ENCODE peak calls at places on chromosome 20, in ten cellular contexts. One of them, this sample, is unnamed.
A peak's percentile ranks its signal among the peaks of the same experiment; 100 is the strongest.

GRCh38 chr20:4225778-4226177 is 210.4 kb upstream of the RNF24 start:
- DNase-seq in stomach: no peak
- DNase-seq in cardiac muscle cell: no peak
- DNase-seq in astrocyte of the spinal cord: peak; percentile 97
- DNase-seq in foreskin fibroblast: peak; percentile 98
- DNase-seq in HepG2: peak; percentile 43
- DNase-seq in A549: peak; percentile 66
- DNase-seq in Peyer's patch: no peak
- DNase-seq in uterus: peak; percentile 49
- DNase-seq in fibroblast of mammary gland: peak; percentile 98
- DNase-seq in this sample: peak; percentile 90

GRCh38 chr20:20706285-20706684 is 6.2 kb downstream of the RALGAPA2 start:
- DNase-seq in stomach: peak; percentile 32
- DNase-seq in cardiac muscle cell: no peak
- DNase-seq in astrocyte of the spinal cord: no peak
- DNase-seq in foreskin fibroblast: no peak
- DNase-seq in HepG2: peak; percentile 38
- DNase-seq in A549: no peak
- DNase-seq in Peyer's patch: no peak
- DNase-seq in uterus: no peak
- DNase-seq in fibroblast of mammary gland: no peak
- DNase-seq in this sample: no peak

GRCh38 chr20:19802492-19803158 is 44.6 kb downstream of the RIN2 start:
- DNase-seq in stomach: no peak
- DNase-seq in cardiac muscle cell: peak; percentile 39
- DNase-seq in astrocyte of the spinal cord: peak; percentile 18
- DNase-seq in foreskin fibroblast: no peak
- DNase-seq in HepG2: peak; percentile 75
- DNase-seq in A549: peak; percentile 76
- DNase-seq in Peyer's patch: peak; percentile 66
- DNase-seq in uterus: no peak
- DNase-seq in fibroblast of mammary gland: no peak
- DNase-seq in this sample: no peak

GRCh38 chr20:48189177-48189576 is 403.9 kb upstream of the SULF2 start:
- DNase-seq in stomach: no peak
- DNase-seq in cardiac muscle cell: no peak
- DNase-seq in astrocyte of the spinal cord: peak; percentile 3
- DNase-seq in foreskin fibroblast: no peak
- DNase-seq in HepG2: peak; percentile 63
- DNase-seq in A549: peak; percentile 25
- DNase-seq in Peyer's patch: no peak
- DNase-seq in uterus: no peak
- DNase-seq in fibroblast of mammary gland: peak; percentile 38
- DNase-seq in this sample: peak; percentile 56

GRCh38 chr20:33702861-33703260 is 16.7 kb upstream of the E2F1 start:
- DNase-seq in stomach: no peak
- DNase-seq in cardiac muscle cell: no peak
- DNase-seq in astrocyte of the spinal cord: no peak
- DNase-seq in foreskin fibroblast: no peak
- DNase-seq in HepG2: no peak
- DNase-seq in A549: no peak
- DNase-seq in Peyer's patch: no peak
- DNase-seq in uterus: no peak
- DNase-seq in fibroblast of mammary gland: no peak
- DNase-seq in this sample: no peak

GRCh38 chr20:32752458-32753250 is 9.4 kb upstream of the COMMD7 start:
- DNase-seq in stomach: no peak
- DNase-seq in cardiac muscle cell: peak; percentile 49
- DNase-seq in astrocyte of the spinal cord: peak; percentile 67
- DNase-seq in foreskin fibroblast: peak; percentile 70
- DNase-seq in HepG2: no peak
- DNase-seq in A549: no peak
- DNase-seq in Peyer's patch: no peak
- DNase-seq in uterus: no peak
- DNase-seq in fibroblast of mammary gland: peak; percentile 89
- DNase-seq in this sample: peak; percentile 48

GRCh38 chr20:40682104-40683045 is 6.7 kb downstream of the MAFB start:
- DNase-seq in stomach: no peak
- DNase-seq in cardiac muscle cell: no peak
- DNase-seq in astrocyte of the spinal cord: no peak
- DNase-seq in foreskin fibroblast: no peak
- DNase-seq in HepG2: peak; percentile 78
- DNase-seq in A549: no peak
- DNase-seq in Peyer's patch: no peak
- DNase-seq in uterus: no peak
- DNase-seq in fibroblast of mammary gland: no peak
- DNase-seq in this sample: peak; percentile 37

GRCh38 chr20:32820000-32820697 is 395 bp downstream of the MAPRE1 start:
- DNase-seq in stomach: no peak
- DNase-seq in cardiac muscle cell: peak; percentile 83
- DNase-seq in astrocyte of the spinal cord: peak; percentile 50
- DNase-seq in foreskin fibroblast: no peak
- DNase-seq in HepG2: peak; percentile 72
- DNase-seq in A549: peak; percentile 67
- DNase-seq in Peyer's patch: no peak
- DNase-seq in uterus: peak; percentile 54
- DNase-seq in fibroblast of mammary gland: peak; percentile 16
- DNase-seq in this sample: peak; percentile 56

GRCh38 chr20:38059832-38060231 is 26.3 kb downstream of the RPRD1B start:
- DNase-seq in stomach: peak; percentile 30
- DNase-seq in cardiac muscle cell: no peak
- DNase-seq in astrocyte of the spinal cord: no peak
- DNase-seq in foreskin fibroblast: no peak
- DNase-seq in HepG2: peak; percentile 93
- DNase-seq in A549: peak; percentile 77
- DNase-seq in Peyer's patch: no peak
- DNase-seq in uterus: no peak
- DNase-seq in fibroblast of mammary gland: no peak
- DNase-seq in this sample: no peak

GRCh38 chr20:38057351-38057972 is 23.9 kb downstream of the RPRD1B start:
- DNase-seq in stomach: peak; percentile 90
- DNase-seq in cardiac muscle cell: peak; percentile 96
- DNase-seq in astrocyte of the spinal cord: peak; percentile 72
- DNase-seq in foreskin fibroblast: peak; percentile 54
- DNase-seq in HepG2: peak; percentile 88
- DNase-seq in A549: peak; percentile 81
- DNase-seq in Peyer's patch: peak; percentile 96
- DNase-seq in uterus: peak; percentile 90
- DNase-seq in fibroblast of mammary gland: peak; percentile 71
- DNase-seq in this sample: peak; percentile 79

GRCh38 chr20:38063911-38064310 is 30.4 kb downstream of the RPRD1B start:
- DNase-seq in stomach: no peak
- DNase-seq in cardiac muscle cell: no peak
- DNase-seq in astrocyte of the spinal cord: no peak
- DNase-seq in foreskin fibroblast: no peak
- DNase-seq in HepG2: no peak
- DNase-seq in A549: no peak
- DNase-seq in Peyer's patch: no peak
- DNase-seq in uterus: no peak
- DNase-seq in fibroblast of mammary gland: no peak
- DNase-seq in this sample: no peak

GRCh38 chr20:38060536-38060935 is 27.0 kb downstream of the RPRD1B start:
- DNase-seq in stomach: no peak
- DNase-seq in cardiac muscle cell: no peak
- DNase-seq in astrocyte of the spinal cord: peak; percentile 56
- DNase-seq in foreskin fibroblast: no peak
- DNase-seq in HepG2: no peak
- DNase-seq in A549: no peak
- DNase-seq in Peyer's patch: no peak
- DNase-seq in uterus: no peak
- DNase-seq in fibroblast of mammary gland: peak; percentile 27
- DNase-seq in this sample: peak; percentile 37

DNA sequence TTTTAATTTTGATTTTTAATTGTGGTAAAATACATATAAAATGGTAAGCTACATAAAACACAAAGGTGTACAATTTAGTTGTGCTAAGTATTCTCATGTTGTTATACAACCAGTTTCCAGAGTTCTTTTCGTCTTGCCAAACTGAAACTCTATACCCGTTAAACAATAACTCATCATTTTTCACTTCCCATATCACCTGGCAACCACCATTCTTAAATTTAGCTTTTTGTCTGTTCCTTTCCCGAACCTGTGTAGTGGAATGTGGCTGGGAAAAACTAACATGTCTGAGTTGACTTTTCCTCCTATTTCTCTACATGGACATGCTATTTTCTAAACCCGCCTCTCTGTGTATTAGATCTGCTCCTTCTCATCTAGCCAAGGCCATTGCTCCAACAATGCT is 27.6 kb downstream of the RPRD1B start:
- DNase-seq in stomach: no peak
- DNase-seq in cardiac muscle cell: no peak
- DNase-seq in astrocyte of the spinal cord: no peak
- DNase-seq in foreskin fibroblast: no peak
- DNase-seq in HepG2: no peak
- DNase-seq in A549: no peak
- DNase-seq in Peyer's patch: no peak
- DNase-seq in uterus: no peak
- DNase-seq in fibroblast of mammary gland: no peak
- DNase-seq in this sample: no peak
- H3K4me3 ChIP-seq in stomach: no peak overlapping the region
- H3K4me3 ChIP-seq in cardiac muscle cell: no peak overlapping the region
- H3K4me3 ChIP-seq in astrocyte of the spinal cord: no peak overlapping the region
- H3K4me3 ChIP-seq in foreskin fibroblast: no peak overlapping the region
- H3K4me3 ChIP-seq in HepG2: no peak overlapping the region
- H3K4me3 ChIP-seq in A549: no peak overlapping the region
- H3K4me3 ChIP-seq in Peyer's patch: no peak overlapping the region
- H3K4me3 ChIP-seq in uterus: no peak overlapping the region
- H3K4me3 ChIP-seq in fibroblast of mammary gland: no peak overlapping the region
- H3K4me3 ChIP-seq in this sample: no peak overlapping the region

GRCh38 chr20:43770342-43770741 is 43.5 kb upstream of the GTSF1L start:
- DNase-seq in stomach: no peak
- DNase-seq in cardiac muscle cell: no peak
- DNase-seq in astrocyte of the spinal cord: no peak
- DNase-seq in foreskin fibroblast: no peak
- DNase-seq in HepG2: no peak
- DNase-seq in A549: no peak
- DNase-seq in Peyer's patch: no peak
- DNase-seq in uterus: no peak
- DNase-seq in fibroblast of mammary gland: no peak
- DNase-seq in this sample: no peak

GRCh38 chr20:43766917-43767316 is 40.1 kb upstream of the GTSF1L start:
- DNase-seq in stomach: no peak
- DNase-seq in cardiac muscle cell: no peak
- DNase-seq in astrocyte of the spinal cord: no peak
- DNase-seq in foreskin fibroblast: no peak
- DNase-seq in HepG2: no peak
- DNase-seq in A549: no peak
- DNase-seq in Peyer's patch: no peak
- DNase-seq in uterus: no peak
- DNase-seq in fibroblast of mammary gland: no peak
- DNase-seq in this sample: no peak

GRCh38 chr20:43766395-43766794 is 39.6 kb upstream of the GTSF1L start:
- DNase-seq in stomach: no peak
- DNase-seq in cardiac muscle cell: no peak
- DNase-seq in astrocyte of the spinal cord: no peak
- DNase-seq in foreskin fibroblast: no peak
- DNase-seq in HepG2: no peak
- DNase-seq in A549: no peak
- DNase-seq in Peyer's patch: no peak
- DNase-seq in uterus: no peak
- DNase-seq in fibroblast of mammary gland: no peak
- DNase-seq in this sample: no peak

GRCh38 chr20:43765933-43766332 is 39.1 kb upstream of the GTSF1L start:
- DNase-seq in stomach: no peak
- DNase-seq in cardiac muscle cell: no peak
- DNase-seq in astrocyte of the spinal cord: no peak
- DNase-seq in foreskin fibroblast: no peak
- DNase-seq in HepG2: no peak
- DNase-seq in A549: no peak
- DNase-seq in Peyer's patch: no peak
- DNase-seq in uterus: no peak
- DNase-seq in fibroblast of mammary gland: no peak
- DNase-seq in this sample: no peak

GRCh38 chr20:43767686-43768474 is 41.1 kb upstream of the GTSF1L start:
- DNase-seq in stomach: no peak
- DNase-seq in cardiac muscle cell: no peak
- DNase-seq in astrocyte of the spinal cord: peak; percentile 49
- DNase-seq in foreskin fibroblast: peak; percentile 56
- DNase-seq in HepG2: no peak
- DNase-seq in A549: no peak
- DNase-seq in Peyer's patch: no peak
- DNase-seq in uterus: no peak
- DNase-seq in fibroblast of mammary gland: peak; percentile 61
- DNase-seq in this sample: peak; percentile 44
- TF ChIP-seq CTCF in stomach: no peak
- TF ChIP-seq CTCF in cardiac muscle cell: no peak
- TF ChIP-seq CTCF in astrocyte of the spinal cord: no peak
- TF ChIP-seq CTCF in foreskin fibroblast: no peak
- TF ChIP-seq CTCF in HepG2: no peak
- TF ChIP-seq CTCF in A549: no peak
- TF ChIP-seq CTCF in Peyer's patch: no peak
- TF ChIP-seq CTCF in uterus: no peak
- TF ChIP-seq CTCF in fibroblast of mammary gland: peak; percentile 6
- TF ChIP-seq CTCF in this sample: no peak

DNA sequence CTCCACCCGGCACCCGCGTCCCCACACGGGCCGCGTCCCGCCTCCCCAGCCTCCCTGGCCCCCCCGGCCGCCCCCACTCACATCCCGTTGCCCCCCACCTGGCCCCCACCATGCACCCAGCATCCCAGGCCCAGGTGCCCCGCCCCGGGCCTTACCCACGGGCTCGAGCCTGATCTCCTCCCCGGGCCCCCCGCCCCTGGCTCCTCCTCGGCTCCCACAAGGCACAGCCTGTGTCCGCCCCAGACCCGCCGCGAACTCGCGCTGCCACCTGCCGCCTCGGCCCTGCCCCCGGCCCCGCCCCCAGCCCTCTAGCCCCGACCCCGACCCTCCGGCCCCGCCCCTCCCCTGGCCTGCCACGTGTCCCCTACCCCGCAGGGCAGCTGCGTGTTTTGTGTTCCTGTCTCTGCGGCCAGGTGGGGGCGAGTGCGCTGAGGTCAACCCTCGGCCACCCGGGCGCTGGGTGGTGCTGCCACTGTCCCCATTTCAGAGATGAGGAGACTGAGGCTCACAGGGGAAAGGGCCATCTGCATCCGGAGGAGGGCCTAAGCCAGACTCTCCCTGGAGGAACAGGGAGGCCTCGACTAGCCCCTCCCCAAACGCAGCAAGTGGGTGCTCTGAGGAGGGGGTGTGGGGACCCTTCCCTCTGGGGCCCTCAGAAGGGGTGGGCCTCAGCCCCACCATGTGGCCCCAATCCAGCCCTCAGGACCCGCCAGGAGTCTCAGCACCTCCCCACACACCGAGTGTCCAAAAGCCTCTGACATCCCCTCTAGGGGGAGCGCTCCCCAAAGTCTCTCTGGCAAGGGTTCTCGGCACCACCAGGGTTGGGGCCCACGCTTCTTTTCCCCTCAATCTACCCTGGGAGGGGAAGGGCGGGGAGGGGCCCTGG is 99.8 kb downstream of the TAF4 start:
- DNase-seq in stomach: no peak
- DNase-seq in cardiac muscle cell: no peak
- DNase-seq in astrocyte of the spinal cord: no peak
- DNase-seq in foreskin fibroblast: no peak
- DNase-seq in HepG2: peak; percentile 55
- DNase-seq in A549: no peak
- DNase-seq in Peyer's patch: no peak
- DNase-seq in uterus: no peak
- DNase-seq in fibroblast of mammary gland: no peak
- DNase-seq in this sample: no peak
- H3K4me3 ChIP-seq in stomach: no peak overlapping the region
- H3K4me3 ChIP-seq in cardiac muscle cell: no peak overlapping the region
- H3K4me3 ChIP-seq in astrocyte of the spinal cord: no peak overlapping the region
- H3K4me3 ChIP-seq in foreskin fibroblast: no peak overlapping the region
- H3K4me3 ChIP-seq in HepG2: peak overlapping the region; percentile 57
- H3K4me3 ChIP-seq in A549: no peak overlapping the region
- H3K4me3 ChIP-seq in Peyer's patch: no peak overlapping the region
- H3K4me3 ChIP-seq in uterus: no peak overlapping the region
- H3K4me3 ChIP-seq in fibroblast of mammary gland: no peak overlapping the region
- H3K4me3 ChIP-seq in this sample: no peak overlapping the region

GRCh38 chr20:17680836-17681740 is 954 bp downstream of the RRBP1 start:
- DNase-seq in stomach: peak; percentile 89
- DNase-seq in cardiac muscle cell: peak; percentile 89
- DNase-seq in astrocyte of the spinal cord: peak; percentile 75
- DNase-seq in foreskin fibroblast: peak; percentile 66
- DNase-seq in HepG2: peak; percentile 58
- DNase-seq in A549: peak; percentile 80
- DNase-seq in Peyer's patch: peak; percentile 88
- DNase-seq in uterus: peak; percentile 79
- DNase-seq in fibroblast of mammary gland: peak; percentile 64
- DNase-seq in this sample: peak; percentile 74
- TF ChIP-seq CTCF in stomach: no peak
- TF ChIP-seq CTCF in cardiac muscle cell: peak; percentile 44
- TF ChIP-seq CTCF in astrocyte of the spinal cord: peak; percentile 64
- TF ChIP-seq CTCF in foreskin fibroblast: peak; percentile 27
- TF ChIP-seq CTCF in HepG2: peak; percentile 73
- TF ChIP-seq CTCF in A549: peak; percentile 95
- TF ChIP-seq CTCF in Peyer's patch: peak; percentile 61
- TF ChIP-seq CTCF in uterus: peak; percentile 89
- TF ChIP-seq CTCF in fibroblast of mammary gland: no peak
- TF ChIP-seq CTCF in this sample: peak; percentile 23

This sample was measured in fibroblast of pulmonary artery.